ENCODE peak calls at places on chromosomes 5 and 9, in six cellular contexts. One of them, this sample, is unnamed.

GRCh38 chr5:6729400-6730310 is 16.4 kb downstream of the TENT4A start:
- DNase-seq in stimulated activated CD4-positive, alpha-beta T cell treated with anti-CD3 and anti-CD28 coated beads, Interleukin-12 subunit alpha, Interleukin-12 subunit beta, amount 100 ng/mL, for 24 hours: no peak
- DNase-seq in GDM1: peak
- DNase-seq in H9: no peak
- DNase-seq in body of pancreas: peak
- DNase-seq in activated CD4-positive, alpha-beta T cell treated with anti-CD3 and anti-CD28 coated beads for 48 hours: peak
- DNase-seq in this sample: no peak

GRCh38 chr9:103364753-103365152 is 369.6 kb downstream of the CYLC2 start:
- DNase-seq in stimulated activated CD4-positive, alpha-beta T cell treated with anti-CD3 and anti-CD28 coated beads, Interleukin-12 subunit alpha, Interleukin-12 subunit beta, amount 100 ng/mL, for 24 hours: no peak
- DNase-seq in GDM1: no peak
- DNase-seq in H9: no peak
- DNase-seq in body of pancreas: no peak
- DNase-seq in activated CD4-positive, alpha-beta T cell treated with anti-CD3 and anti-CD28 coated beads for 48 hours: no peak
- DNase-seq in this sample: no peak

GRCh38 chr5:59615272-59615671 is 278.3 kb downstream of the PDE4D start:
- DNase-seq in stimulated activated CD4-positive, alpha-beta T cell treated with anti-CD3 and anti-CD28 coated beads, Interleukin-12 subunit alpha, Interleukin-12 subunit beta, amount 100 ng/mL, for 24 hours: no peak
- DNase-seq in GDM1: no peak
- DNase-seq in H9: no peak
- DNase-seq in body of pancreas: no peak
- DNase-seq in activated CD4-positive, alpha-beta T cell treated with anti-CD3 and anti-CD28 coated beads for 48 hours: no peak
- DNase-seq in this sample: no peak

GRCh38 chr9:115591584-115591984 is 473.6 kb upstream of the TNC start:
- DNase-seq in stimulated activated CD4-positive, alpha-beta T cell treated with anti-CD3 and anti-CD28 coated beads, Interleukin-12 subunit alpha, Interleukin-12 subunit beta, amount 100 ng/mL, for 24 hours: no peak
- DNase-seq in GDM1: no peak
- DNase-seq in H9: peak
- DNase-seq in body of pancreas: peak
- DNase-seq in activated CD4-positive, alpha-beta T cell treated with anti-CD3 and anti-CD28 coated beads for 48 hours: peak
- DNase-seq in this sample: peak

GRCh38 chr5:157212307-157212706 is 31.7 kb downstream of the ITK start:
- DNase-seq in stimulated activated CD4-positive, alpha-beta T cell treated with anti-CD3 and anti-CD28 coated beads, Interleukin-12 subunit alpha, Interleukin-12 subunit beta, amount 100 ng/mL, for 24 hours: no peak
- DNase-seq in GDM1: no peak
- DNase-seq in H9: no peak
- DNase-seq in body of pancreas: no peak
- DNase-seq in activated CD4-positive, alpha-beta T cell treated with anti-CD3 and anti-CD28 coated beads for 48 hours: no peak
- DNase-seq in this sample: no peak

GRCh38 chr5:175707751-175708375 is 50.0 kb downstream of the HRH2 start:
- DNase-seq in stimulated activated CD4-positive, alpha-beta T cell treated with anti-CD3 and anti-CD28 coated beads, Interleukin-12 subunit alpha, Interleukin-12 subunit beta, amount 100 ng/mL, for 24 hours: no peak
- DNase-seq in GDM1: no peak
- DNase-seq in H9: no peak
- DNase-seq in body of pancreas: no peak
- DNase-seq in activated CD4-positive, alpha-beta T cell treated with anti-CD3 and anti-CD28 coated beads for 48 hours: no peak
- DNase-seq in this sample: no peak

GRCh38 chr9:93300585-93301081 is 116.7 kb downstream of the WNK2 start:
- DNase-seq in stimulated activated CD4-positive, alpha-beta T cell treated with anti-CD3 and anti-CD28 coated beads, Interleukin-12 subunit alpha, Interleukin-12 subunit beta, amount 100 ng/mL, for 24 hours: no peak
- DNase-seq in GDM1: no peak
- DNase-seq in H9: peak
- DNase-seq in body of pancreas: peak
- DNase-seq in activated CD4-positive, alpha-beta T cell treated with anti-CD3 and anti-CD28 coated beads for 48 hours: peak
- DNase-seq in this sample: no peak

GRCh38 chr9:94995294-94995693 is 268.8 kb downstream of the AOPEP start:
- DNase-seq in stimulated activated CD4-positive, alpha-beta T cell treated with anti-CD3 and anti-CD28 coated beads, Interleukin-12 subunit alpha, Interleukin-12 subunit beta, amount 100 ng/mL, for 24 hours: no peak
- DNase-seq in GDM1: no peak
- DNase-seq in H9: no peak
- DNase-seq in body of pancreas: no peak
- DNase-seq in activated CD4-positive, alpha-beta T cell treated with anti-CD3 and anti-CD28 coated beads for 48 hours: no peak
- DNase-seq in this sample: no peak

GRCh38 chr5:136646915-136647314 is 281.6 kb upstream of the TRPC7 start:
- DNase-seq in stimulated activated CD4-positive, alpha-beta T cell treated with anti-CD3 and anti-CD28 coated beads, Interleukin-12 subunit alpha, Interleukin-12 subunit beta, amount 100 ng/mL, for 24 hours: no peak
- DNase-seq in GDM1: no peak
- DNase-seq in H9: no peak
- DNase-seq in body of pancreas: no peak
- DNase-seq in activated CD4-positive, alpha-beta T cell treated with anti-CD3 and anti-CD28 coated beads for 48 hours: no peak
- DNase-seq in this sample: no peak

GRCh38 chr5:167837127-167837526 is 454.3 kb upstream of the WWC1 start:
- DNase-seq in stimulated activated CD4-positive, alpha-beta T cell treated with anti-CD3 and anti-CD28 coated beads, Interleukin-12 subunit alpha, Interleukin-12 subunit beta, amount 100 ng/mL, for 24 hours: no peak
- DNase-seq in GDM1: no peak
- DNase-seq in H9: no peak
- DNase-seq in body of pancreas: no peak
- DNase-seq in activated CD4-positive, alpha-beta T cell treated with anti-CD3 and anti-CD28 coated beads for 48 hours: no peak
- DNase-seq in this sample: no peak

GRCh38 chr9:92740446-92740961 is 24.1 kb downstream of the BICD2 start:
- DNase-seq in stimulated activated CD4-positive, alpha-beta T cell treated with anti-CD3 and anti-CD28 coated beads, Interleukin-12 subunit alpha, Interleukin-12 subunit beta, amount 100 ng/mL, for 24 hours: no peak
- DNase-seq in GDM1: no peak
- DNase-seq in H9: no peak
- DNase-seq in body of pancreas: no peak
- DNase-seq in activated CD4-positive, alpha-beta T cell treated with anti-CD3 and anti-CD28 coated beads for 48 hours: no peak
- DNase-seq in this sample: no peak

GRCh38 chr5:80964491-80964890 is 4.3 kb downstream of the RASGRF2 start:
- DNase-seq in stimulated activated CD4-positive, alpha-beta T cell treated with anti-CD3 and anti-CD28 coated beads, Interleukin-12 subunit alpha, Interleukin-12 subunit beta, amount 100 ng/mL, for 24 hours: no peak
- DNase-seq in GDM1: no peak
- DNase-seq in H9: no peak
- DNase-seq in body of pancreas: no peak
- DNase-seq in activated CD4-positive, alpha-beta T cell treated with anti-CD3 and anti-CD28 coated beads for 48 hours: no peak
- DNase-seq in this sample: no peak

GRCh38 chr9:131826966-131827525 is 87.2 kb upstream of the RAPGEF1 start:
- DNase-seq in stimulated activated CD4-positive, alpha-beta T cell treated with anti-CD3 and anti-CD28 coated beads, Interleukin-12 subunit alpha, Interleukin-12 subunit beta, amount 100 ng/mL, for 24 hours: no peak
- DNase-seq in GDM1: no peak
- DNase-seq in H9: no peak
- DNase-seq in body of pancreas: no peak
- DNase-seq in activated CD4-positive, alpha-beta T cell treated with anti-CD3 and anti-CD28 coated beads for 48 hours: no peak
- DNase-seq in this sample: no peak

GRCh38 chr5:14915291-14915976 is 43.9 kb upstream of the ANKH start:
- DNase-seq in stimulated activated CD4-positive, alpha-beta T cell treated with anti-CD3 and anti-CD28 coated beads, Interleukin-12 subunit alpha, Interleukin-12 subunit beta, amount 100 ng/mL, for 24 hours: no peak
- DNase-seq in GDM1: no peak
- DNase-seq in H9: no peak
- DNase-seq in body of pancreas: no peak
- DNase-seq in activated CD4-positive, alpha-beta T cell treated with anti-CD3 and anti-CD28 coated beads for 48 hours: no peak
- DNase-seq in this sample: no peak

GRCh38 chr9:108477538-108478006 is 378.2 kb downstream of the ACTL7B start:
- DNase-seq in stimulated activated CD4-positive, alpha-beta T cell treated with anti-CD3 and anti-CD28 coated beads, Interleukin-12 subunit alpha, Interleukin-12 subunit beta, amount 100 ng/mL, for 24 hours: no peak
- DNase-seq in GDM1: no peak
- DNase-seq in H9: no peak
- DNase-seq in body of pancreas: no peak
- DNase-seq in activated CD4-positive, alpha-beta T cell treated with anti-CD3 and anti-CD28 coated beads for 48 hours: no peak
- DNase-seq in this sample: no peak

GRCh38 chr5:78627175-78627574 is 21.4 kb downstream of the LHFPL2 start:
- DNase-seq in stimulated activated CD4-positive, alpha-beta T cell treated with anti-CD3 and anti-CD28 coated beads, Interleukin-12 subunit alpha, Interleukin-12 subunit beta, amount 100 ng/mL, for 24 hours: no peak
- DNase-seq in GDM1: no peak
- DNase-seq in H9: no peak
- DNase-seq in body of pancreas: no peak
- DNase-seq in activated CD4-positive, alpha-beta T cell treated with anti-CD3 and anti-CD28 coated beads for 48 hours: no peak
- DNase-seq in this sample: no peak

GRCh38 chr9:100689635-100690034 is 111.8 kb downstream of the CAVIN4 start:
- DNase-seq in stimulated activated CD4-positive, alpha-beta T cell treated with anti-CD3 and anti-CD28 coated beads, Interleukin-12 subunit alpha, Interleukin-12 subunit beta, amount 100 ng/mL, for 24 hours: no peak
- DNase-seq in GDM1: peak
- DNase-seq in H9: no peak
- DNase-seq in body of pancreas: no peak
- DNase-seq in activated CD4-positive, alpha-beta T cell treated with anti-CD3 and anti-CD28 coated beads for 48 hours: no peak
- DNase-seq in this sample: no peak

GRCh38 chr9:2599896-2600295 is 21.7 kb upstream of the VLDLR start:
- DNase-seq in stimulated activated CD4-positive, alpha-beta T cell treated with anti-CD3 and anti-CD28 coated beads, Interleukin-12 subunit alpha, Interleukin-12 subunit beta, amount 100 ng/mL, for 24 hours: no peak
- DNase-seq in GDM1: no peak
- DNase-seq in H9: no peak
- DNase-seq in body of pancreas: no peak
- DNase-seq in activated CD4-positive, alpha-beta T cell treated with anti-CD3 and anti-CD28 coated beads for 48 hours: no peak
- DNase-seq in this sample: no peak

GRCh38 chr9:89080193-89080592 is 88.9 kb downstream of the S1PR3 start:
- DNase-seq in stimulated activated CD4-positive, alpha-beta T cell treated with anti-CD3 and anti-CD28 coated beads, Interleukin-12 subunit alpha, Interleukin-12 subunit beta, amount 100 ng/mL, for 24 hours: no peak
- DNase-seq in GDM1: no peak
- DNase-seq in H9: no peak
- DNase-seq in body of pancreas: peak
- DNase-seq in activated CD4-positive, alpha-beta T cell treated with anti-CD3 and anti-CD28 coated beads for 48 hours: no peak
- DNase-seq in this sample: no peak

GRCh38 chr5:10573487-10574145 is 9.7 kb downstream of the ANKRD33B start:
- DNase-seq in stimulated activated CD4-positive, alpha-beta T cell treated with anti-CD3 and anti-CD28 coated beads, Interleukin-12 subunit alpha, Interleukin-12 subunit beta, amount 100 ng/mL, for 24 hours: no peak
- DNase-seq in GDM1: no peak
- DNase-seq in H9: no peak
- DNase-seq in body of pancreas: no peak
- DNase-seq in activated CD4-positive, alpha-beta T cell treated with anti-CD3 and anti-CD28 coated beads for 48 hours: no peak
- DNase-seq in this sample: no peak

GRCh38 chr9:95140821-95141220 is 176.7 kb downstream of the FANCC start:
- DNase-seq in stimulated activated CD4-positive, alpha-beta T cell treated with anti-CD3 and anti-CD28 coated beads, Interleukin-12 subunit alpha, Interleukin-12 subunit beta, amount 100 ng/mL, for 24 hours: no peak
- DNase-seq in GDM1: no peak
- DNase-seq in H9: no peak
- DNase-seq in body of pancreas: no peak
- DNase-seq in activated CD4-positive, alpha-beta T cell treated with anti-CD3 and anti-CD28 coated beads for 48 hours: no peak
- DNase-seq in this sample: no peak

GRCh38 chr5:33975846-33976245 is 8.6 kb downstream of the SLC45A2 start:
- DNase-seq in stimulated activated CD4-positive, alpha-beta T cell treated with anti-CD3 and anti-CD28 coated beads, Interleukin-12 subunit alpha, Interleukin-12 subunit beta, amount 100 ng/mL, for 24 hours: no peak
- DNase-seq in GDM1: no peak
- DNase-seq in H9: no peak
- DNase-seq in body of pancreas: no peak
- DNase-seq in activated CD4-positive, alpha-beta T cell treated with anti-CD3 and anti-CD28 coated beads for 48 hours: no peak
- DNase-seq in this sample: no peak

GRCh38 chr9:98374385-98375051 is 119.1 kb upstream of the TBC1D2 start:
- DNase-seq in stimulated activated CD4-positive, alpha-beta T cell treated with anti-CD3 and anti-CD28 coated beads, Interleukin-12 subunit alpha, Interleukin-12 subunit beta, amount 100 ng/mL, for 24 hours: no peak
- DNase-seq in GDM1: no peak
- DNase-seq in H9: no peak
- DNase-seq in body of pancreas: peak
- DNase-seq in activated CD4-positive, alpha-beta T cell treated with anti-CD3 and anti-CD28 coated beads for 48 hours: no peak
- DNase-seq in this sample: no peak

GRCh38 chr5:140266471-140267200 is 36.3 kb downstream of the PFDN1 start:
- DNase-seq in stimulated activated CD4-positive, alpha-beta T cell treated with anti-CD3 and anti-CD28 coated beads, Interleukin-12 subunit alpha, Interleukin-12 subunit beta, amount 100 ng/mL, for 24 hours: no peak
- DNase-seq in GDM1: no peak
- DNase-seq in H9: no peak
- DNase-seq in body of pancreas: no peak
- DNase-seq in activated CD4-positive, alpha-beta T cell treated with anti-CD3 and anti-CD28 coated beads for 48 hours: no peak
- DNase-seq in this sample: no peak

GRCh38 chr5:539469-540214 is 15.4 kb upstream of the SLC9A3 start:
- DNase-seq in stimulated activated CD4-positive, alpha-beta T cell treated with anti-CD3 and anti-CD28 coated beads, Interleukin-12 subunit alpha, Interleukin-12 subunit beta, amount 100 ng/mL, for 24 hours: no peak
- DNase-seq in GDM1: no peak
- DNase-seq in H9: no peak
- DNase-seq in body of pancreas: peak
- DNase-seq in activated CD4-positive, alpha-beta T cell treated with anti-CD3 and anti-CD28 coated beads for 48 hours: no peak
- DNase-seq in this sample: peak

GRCh38 chr5:139707445-139708003 is 59.4 kb downstream of the CXXC5 start:
- DNase-seq in stimulated activated CD4-positive, alpha-beta T cell treated with anti-CD3 and anti-CD28 coated beads, Interleukin-12 subunit alpha, Interleukin-12 subunit beta, amount 100 ng/mL, for 24 hours: no peak
- DNase-seq in GDM1: no peak
- DNase-seq in H9: no peak
- DNase-seq in body of pancreas: no peak
- DNase-seq in activated CD4-positive, alpha-beta T cell treated with anti-CD3 and anti-CD28 coated beads for 48 hours: no peak
- DNase-seq in this sample: no peak

GRCh38 chr9:12882430-12882829 is 107.6 kb downstream of the LURAP1L start:
- DNase-seq in stimulated activated CD4-positive, alpha-beta T cell treated with anti-CD3 and anti-CD28 coated beads, Interleukin-12 subunit alpha, Interleukin-12 subunit beta, amount 100 ng/mL, for 24 hours: no peak
- DNase-seq in GDM1: no peak
- DNase-seq in H9: no peak
- DNase-seq in body of pancreas: no peak
- DNase-seq in activated CD4-positive, alpha-beta T cell treated with anti-CD3 and anti-CD28 coated beads for 48 hours: no peak
- DNase-seq in this sample: no peak

GRCh38 chr9:127629468-127630081 is 17.5 kb downstream of the STXBP1 start:
- DNase-seq in stimulated activated CD4-positive, alpha-beta T cell treated with anti-CD3 and anti-CD28 coated beads, Interleukin-12 subunit alpha, Interleukin-12 subunit beta, amount 100 ng/mL, for 24 hours: no peak
- DNase-seq in GDM1: no peak
- DNase-seq in H9: no peak
- DNase-seq in body of pancreas: no peak
- DNase-seq in activated CD4-positive, alpha-beta T cell treated with anti-CD3 and anti-CD28 coated beads for 48 hours: peak
- DNase-seq in this sample: no peak

GRCh38 chr9:123710299-123710698 is 219.6 kb downstream of the DENND1A start:
- DNase-seq in stimulated activated CD4-positive, alpha-beta T cell treated with anti-CD3 and anti-CD28 coated beads, Interleukin-12 subunit alpha, Interleukin-12 subunit beta, amount 100 ng/mL, for 24 hours: no peak
- DNase-seq in GDM1: no peak
- DNase-seq in H9: no peak
- DNase-seq in body of pancreas: no peak
- DNase-seq in activated CD4-positive, alpha-beta T cell treated with anti-CD3 and anti-CD28 coated beads for 48 hours: no peak
- DNase-seq in this sample: no peak

GRCh38 chr5:91407204-91407603 is 24.1 kb upstream of the ARRDC3 start:
- DNase-seq in stimulated activated CD4-positive, alpha-beta T cell treated with anti-CD3 and anti-CD28 coated beads, Interleukin-12 subunit alpha, Interleukin-12 subunit beta, amount 100 ng/mL, for 24 hours: no peak
- DNase-seq in GDM1: no peak
- DNase-seq in H9: no peak
- DNase-seq in body of pancreas: no peak
- DNase-seq in activated CD4-positive, alpha-beta T cell treated with anti-CD3 and anti-CD28 coated beads for 48 hours: no peak
- DNase-seq in this sample: no peak

GRCh38 chr9:127344373-127344995 is 52.5 kb upstream of the SLC2A8 start:
- DNase-seq in stimulated activated CD4-positive, alpha-beta T cell treated with anti-CD3 and anti-CD28 coated beads, Interleukin-12 subunit alpha, Interleukin-12 subunit beta, amount 100 ng/mL, for 24 hours: no peak
- DNase-seq in GDM1: no peak
- DNase-seq in H9: no peak
- DNase-seq in body of pancreas: no peak
- DNase-seq in activated CD4-positive, alpha-beta T cell treated with anti-CD3 and anti-CD28 coated beads for 48 hours: no peak
- DNase-seq in this sample: no peak

GRCh38 chr9:91117474-91117891 is 244.2 kb downstream of the AUH start:
- DNase-seq in stimulated activated CD4-positive, alpha-beta T cell treated with anti-CD3 and anti-CD28 coated beads, Interleukin-12 subunit alpha, Interleukin-12 subunit beta, amount 100 ng/mL, for 24 hours: no peak
- DNase-seq in GDM1: no peak
- DNase-seq in H9: no peak
- DNase-seq in body of pancreas: no peak
- DNase-seq in activated CD4-positive, alpha-beta T cell treated with anti-CD3 and anti-CD28 coated beads for 48 hours: no peak
- DNase-seq in this sample: peak

GRCh38 chr9:91247278-91247677 is 114.4 kb downstream of the AUH start:
- DNase-seq in stimulated activated CD4-positive, alpha-beta T cell treated with anti-CD3 and anti-CD28 coated beads, Interleukin-12 subunit alpha, Interleukin-12 subunit beta, amount 100 ng/mL, for 24 hours: no peak
- DNase-seq in GDM1: no peak
- DNase-seq in H9: no peak
- DNase-seq in body of pancreas: no peak
- DNase-seq in activated CD4-positive, alpha-beta T cell treated with anti-CD3 and anti-CD28 coated beads for 48 hours: no peak
- DNase-seq in this sample: no peak

GRCh38 chr5:61053937-61054336 is 108.3 kb downstream of the SMIM15 start:
- DNase-seq in stimulated activated CD4-positive, alpha-beta T cell treated with anti-CD3 and anti-CD28 coated beads, Interleukin-12 subunit alpha, Interleukin-12 subunit beta, amount 100 ng/mL, for 24 hours: no peak
- DNase-seq in GDM1: no peak
- DNase-seq in H9: no peak
- DNase-seq in body of pancreas: no peak
- DNase-seq in activated CD4-positive, alpha-beta T cell treated with anti-CD3 and anti-CD28 coated beads for 48 hours: no peak
- DNase-seq in this sample: no peak

GRCh38 chr9:113807173-113808061 is 68.7 kb upstream of the ZNF618 start:
- DNase-seq in stimulated activated CD4-positive, alpha-beta T cell treated with anti-CD3 and anti-CD28 coated beads, Interleukin-12 subunit alpha, Interleukin-12 subunit beta, amount 100 ng/mL, for 24 hours: no peak
- DNase-seq in GDM1: peak
- DNase-seq in H9: peak
- DNase-seq in body of pancreas: peak
- DNase-seq in activated CD4-positive, alpha-beta T cell treated with anti-CD3 and anti-CD28 coated beads for 48 hours: peak
- DNase-seq in this sample: no peak

GRCh38 chr5:79974896-79975295 is 16.2 kb downstream of the MTX3 start:
- DNase-seq in stimulated activated CD4-positive, alpha-beta T cell treated with anti-CD3 and anti-CD28 coated beads, Interleukin-12 subunit alpha, Interleukin-12 subunit beta, amount 100 ng/mL, for 24 hours: no peak
- DNase-seq in GDM1: no peak
- DNase-seq in H9: no peak
- DNase-seq in body of pancreas: no peak
- DNase-seq in activated CD4-positive, alpha-beta T cell treated with anti-CD3 and anti-CD28 coated beads for 48 hours: no peak
- DNase-seq in this sample: no peak

GRCh38 chr9:95874303-95874988 is 1.0 kb upstream of the ERCC6L2 start:
- DNase-seq in stimulated activated CD4-positive, alpha-beta T cell treated with anti-CD3 and anti-CD28 coated beads, Interleukin-12 subunit alpha, Interleukin-12 subunit beta, amount 100 ng/mL, for 24 hours: no peak
- DNase-seq in GDM1: no peak
- DNase-seq in H9: no peak
- DNase-seq in body of pancreas: no peak
- DNase-seq in activated CD4-positive, alpha-beta T cell treated with anti-CD3 and anti-CD28 coated beads for 48 hours: no peak
- DNase-seq in this sample: no peak

GRCh38 chr5:14406554-14406849 is 175.1 kb upstream of the OTULINL start:
- DNase-seq in stimulated activated CD4-positive, alpha-beta T cell treated with anti-CD3 and anti-CD28 coated beads, Interleukin-12 subunit alpha, Interleukin-12 subunit beta, amount 100 ng/mL, for 24 hours: no peak
- DNase-seq in GDM1: no peak
- DNase-seq in H9: no peak
- DNase-seq in body of pancreas: no peak
- DNase-seq in activated CD4-positive, alpha-beta T cell treated with anti-CD3 and anti-CD28 coated beads for 48 hours: no peak
- DNase-seq in this sample: no peak

GRCh38 chr9:110835404-110835803 is 166.8 kb downstream of the MUSK start:
- DNase-seq in stimulated activated CD4-positive, alpha-beta T cell treated with anti-CD3 and anti-CD28 coated beads, Interleukin-12 subunit alpha, Interleukin-12 subunit beta, amount 100 ng/mL, for 24 hours: no peak
- DNase-seq in GDM1: no peak
- DNase-seq in H9: no peak
- DNase-seq in body of pancreas: no peak
- DNase-seq in activated CD4-positive, alpha-beta T cell treated with anti-CD3 and anti-CD28 coated beads for 48 hours: no peak
- DNase-seq in this sample: no peak

This sample was measured in lower lobe of right lung.